ENCODE peak calls at places on chromosomes 11 and 22, in five cellular contexts. One of them, this sample, is unnamed.
A peak's percentile ranks its signal among the peaks of the same experiment; 100 is the strongest.

GRCh38 chr11:47184711-47185304 is 1.4 kb downstream of the PACSIN3 start:
- DNase-seq in WTC11: no peak
- DNase-seq in OCI-LY7: no peak
- DNase-seq in CD4-positive, alpha-beta T cell: no peak
- DNase-seq in cardiac fibroblast: peak; percentile 27
- DNase-seq in this sample: no peak

GRCh38 chr11:2688381-2689231 is 11.2 kb downstream of the KCNQ1OT1 start:
- DNase-seq in cardiac fibroblast: no peak
- DNase-seq in CD4-positive, alpha-beta T cell: no peak
- DNase-seq in WTC11: peak; percentile 6
- DNase-seq in OCI-LY7: no peak
- DNase-seq in this sample: no peak

GRCh38 chr11:6129634-6130033 is 22.1 kb downstream of the OR56B4 start:
- DNase-seq in cardiac fibroblast: no peak
- DNase-seq in WTC11: no peak
- DNase-seq in CD4-positive, alpha-beta T cell: no peak
- DNase-seq in OCI-LY7: no peak
- DNase-seq in this sample: no peak

GRCh38 chr11:27475622-27476021 is 3.0 kb upstream of the LGR4 start:
- DNase-seq in OCI-LY7: no peak
- DNase-seq in cardiac fibroblast: no peak
- DNase-seq in CD4-positive, alpha-beta T cell: no peak
- DNase-seq in WTC11: no peak
- DNase-seq in this sample: no peak

GRCh38 chr11:123429851-123430735 is at the start of gene GRAMD1B:
- DNase-seq in OCI-LY7: no peak
- DNase-seq in cardiac fibroblast: peak; percentile 65
- DNase-seq in CD4-positive, alpha-beta T cell: peak; percentile 75
- DNase-seq in WTC11: peak; percentile 82
- DNase-seq in this sample: peak; percentile 48

GRCh38 chr22:30261134-30261533 is 5.5 kb downstream of the OSM start:
- DNase-seq in WTC11: no peak
- DNase-seq in CD4-positive, alpha-beta T cell: no peak
- DNase-seq in OCI-LY7: no peak
- DNase-seq in cardiac fibroblast: no peak
- DNase-seq in this sample: no peak

GRCh38 chr11:71311176-71311925 is 59.0 kb upstream of the SHANK2 start:
- DNase-seq in cardiac fibroblast: no peak
- DNase-seq in WTC11: no peak
- DNase-seq in OCI-LY7: no peak
- DNase-seq in CD4-positive, alpha-beta T cell: no peak
- DNase-seq in this sample: no peak

GRCh38 chr11:78038697-78039313 is 15.7 kb upstream of the KCTD14 start:
- DNase-seq in cardiac fibroblast: peak; percentile 62
- DNase-seq in OCI-LY7: no peak
- DNase-seq in WTC11: no peak
- DNase-seq in CD4-positive, alpha-beta T cell: no peak
- DNase-seq in this sample: no peak

GRCh38 chr22:42114721-42115120 is 15.9 kb downstream of the CYP2D6 start:
- DNase-seq in CD4-positive, alpha-beta T cell: no peak
- DNase-seq in WTC11: peak; percentile 67
- DNase-seq in cardiac fibroblast: peak; percentile 26
- DNase-seq in OCI-LY7: peak; percentile 30
- DNase-seq in this sample: no peak

GRCh38 chr11:127013550-127013949 is 13.0 kb upstream of the KIRREL3 start:
- DNase-seq in CD4-positive, alpha-beta T cell: no peak
- DNase-seq in WTC11: no peak
- DNase-seq in OCI-LY7: no peak
- DNase-seq in cardiac fibroblast: no peak
- DNase-seq in this sample: no peak

GRCh38 chr22:36288571-36289405 is 35.9 kb downstream of the APOL1 start:
- DNase-seq in CD4-positive, alpha-beta T cell: no peak
- DNase-seq in WTC11: no peak
- DNase-seq in cardiac fibroblast: no peak
- DNase-seq in OCI-LY7: no peak
- DNase-seq in this sample: no peak

GRCh38 chr11:58043379-58043778 is 12.6 kb downstream of the OR6Q1 start:
- DNase-seq in OCI-LY7: no peak
- DNase-seq in CD4-positive, alpha-beta T cell: no peak
- DNase-seq in cardiac fibroblast: no peak
- DNase-seq in WTC11: no peak
- DNase-seq in this sample: no peak

GRCh38 chr11:7593476-7593875 is 79.7 kb downstream of the PPFIBP2 start:
- DNase-seq in CD4-positive, alpha-beta T cell: no peak
- DNase-seq in OCI-LY7: no peak
- DNase-seq in cardiac fibroblast: no peak
- DNase-seq in WTC11: no peak
- DNase-seq in this sample: no peak

GRCh38 chr11:58513747-58514367 is 6.0 kb upstream of the OR5B21 start:
- DNase-seq in OCI-LY7: peak; percentile 41
- DNase-seq in CD4-positive, alpha-beta T cell: no peak
- DNase-seq in WTC11: peak; percentile 64
- DNase-seq in cardiac fibroblast: peak; percentile 76
- DNase-seq in this sample: peak; percentile 32

GRCh38 chr22:23478175-23478574 is 101.9 kb downstream of the IGLL1 start:
- DNase-seq in OCI-LY7: peak; percentile 24
- DNase-seq in CD4-positive, alpha-beta T cell: no peak
- DNase-seq in WTC11: no peak
- DNase-seq in cardiac fibroblast: no peak
- DNase-seq in this sample: no peak

GRCh38 chr11:120391297-120391696 is 55.1 kb downstream of the ARHGEF12 start:
- DNase-seq in OCI-LY7: no peak
- DNase-seq in cardiac fibroblast: peak; percentile 16
- DNase-seq in WTC11: no peak
- DNase-seq in CD4-positive, alpha-beta T cell: no peak
- DNase-seq in this sample: no peak

GRCh38 chr22:20563941-20564371 is 56.5 kb downstream of the MED15 start:
- DNase-seq in WTC11: no peak
- DNase-seq in cardiac fibroblast: no peak
- DNase-seq in OCI-LY7: no peak
- DNase-seq in CD4-positive, alpha-beta T cell: no peak
- DNase-seq in this sample: no peak

GRCh38 chr11:121800704-121801516 is 315.1 kb downstream of the BLID start:
- DNase-seq in CD4-positive, alpha-beta T cell: no peak
- DNase-seq in cardiac fibroblast: peak; percentile 50
- DNase-seq in WTC11: peak; percentile 79
- DNase-seq in OCI-LY7: no peak
- DNase-seq in this sample: no peak

GRCh38 chr11:113802621-113803020 is 23.0 kb downstream of the CLDN25 start:
- DNase-seq in WTC11: no peak
- DNase-seq in OCI-LY7: no peak
- DNase-seq in CD4-positive, alpha-beta T cell: no peak
- DNase-seq in cardiac fibroblast: no peak
- DNase-seq in this sample: no peak

GRCh38 chr11:8288824-8289223 is 25.1 kb upstream of the LMO1 start:
- DNase-seq in WTC11: no peak
- DNase-seq in OCI-LY7: no peak
- DNase-seq in cardiac fibroblast: no peak
- DNase-seq in CD4-positive, alpha-beta T cell: no peak
- DNase-seq in this sample: no peak

GRCh38 chr11:122045181-122045586 is 70.8 kb downstream of the BLID start:
- DNase-seq in WTC11: no peak
- DNase-seq in CD4-positive, alpha-beta T cell: no peak
- DNase-seq in cardiac fibroblast: peak; percentile 85
- DNase-seq in OCI-LY7: no peak
- DNase-seq in this sample: no peak

GRCh38 chr11:6681505-6681904 is 1.6 kb downstream of the MRPL17 start:
- DNase-seq in cardiac fibroblast: no peak
- DNase-seq in OCI-LY7: no peak
- DNase-seq in WTC11: no peak
- DNase-seq in CD4-positive, alpha-beta T cell: no peak
- DNase-seq in this sample: no peak

GRCh38 chr11:95461858-95462257 is 230.9 kb upstream of the SESN3 start:
- DNase-seq in cardiac fibroblast: no peak
- DNase-seq in CD4-positive, alpha-beta T cell: no peak
- DNase-seq in WTC11: no peak
- DNase-seq in OCI-LY7: peak; percentile 2
- DNase-seq in this sample: no peak

GRCh38 chr11:130340671-130341319 is 26.1 kb upstream of the ZBTB44 start:
- DNase-seq in CD4-positive, alpha-beta T cell: no peak
- DNase-seq in WTC11: no peak
- DNase-seq in OCI-LY7: no peak
- DNase-seq in cardiac fibroblast: no peak
- DNase-seq in this sample: no peak

GRCh38 chr22:20545681-20546521 is 38.5 kb downstream of the MED15 start:
- DNase-seq in OCI-LY7: no peak
- DNase-seq in WTC11: no peak
- DNase-seq in cardiac fibroblast: no peak
- DNase-seq in CD4-positive, alpha-beta T cell: no peak
- DNase-seq in this sample: no peak

GRCh38 chr11:70734379-70734778 is 336.1 kb downstream of the CTTN start:
- DNase-seq in CD4-positive, alpha-beta T cell: no peak
- DNase-seq in cardiac fibroblast: no peak
- DNase-seq in OCI-LY7: no peak
- DNase-seq in WTC11: peak; percentile 8
- DNase-seq in this sample: no peak

GRCh38 chr11:67253872-67254624 is 12.2 kb upstream of the GRK2 start:
- DNase-seq in cardiac fibroblast: no peak
- DNase-seq in WTC11: no peak
- DNase-seq in CD4-positive, alpha-beta T cell: no peak
- DNase-seq in OCI-LY7: no peak
- DNase-seq in this sample: no peak

GRCh38 chr11:15819679-15820286 is 536.6 kb downstream of the SOX6 start:
- DNase-seq in OCI-LY7: peak; percentile 33
- DNase-seq in cardiac fibroblast: peak; percentile 76
- DNase-seq in CD4-positive, alpha-beta T cell: peak; percentile 0
- DNase-seq in WTC11: peak; percentile 77
- DNase-seq in this sample: peak; percentile 37

GRCh38 chr22:30582051-30582450 is 7.6 kb upstream of the GAL3ST1 start:
- DNase-seq in cardiac fibroblast: peak; percentile 41
- DNase-seq in WTC11: no peak
- DNase-seq in OCI-LY7: no peak
- DNase-seq in CD4-positive, alpha-beta T cell: no peak
- DNase-seq in this sample: no peak

GRCh38 chr11:41459602-41460405 is at the start of gene LRRC4C:
- DNase-seq in OCI-LY7: no peak
- DNase-seq in cardiac fibroblast: no peak
- DNase-seq in CD4-positive, alpha-beta T cell: no peak
- DNase-seq in WTC11: no peak
- DNase-seq in this sample: no peak

GRCh38 chr11:1470681-1471611 is 15.6 kb downstream of the MOB2 start:
- DNase-seq in cardiac fibroblast: no peak
- DNase-seq in OCI-LY7: no peak
- DNase-seq in CD4-positive, alpha-beta T cell: no peak
- DNase-seq in WTC11: no peak
- DNase-seq in this sample: no peak

GRCh38 chr11:123137496-123138270 is 57.4 kb downstream of the CLMP start:
- DNase-seq in OCI-LY7: no peak
- DNase-seq in cardiac fibroblast: peak; percentile 91
- DNase-seq in CD4-positive, alpha-beta T cell: no peak
- DNase-seq in WTC11: peak; percentile 78
- DNase-seq in this sample: no peak

GRCh38 chr11:90222459-90223247 is at the start of gene CHORDC1:
- DNase-seq in WTC11: peak; percentile 88
- DNase-seq in cardiac fibroblast: peak; percentile 87
- DNase-seq in CD4-positive, alpha-beta T cell: peak; percentile 90
- DNase-seq in OCI-LY7: peak; percentile 94
- DNase-seq in this sample: peak; percentile 76
- TF ChIP-seq CTCF in WTC11: no peak
- TF ChIP-seq CTCF in cardiac fibroblast: no peak
- TF ChIP-seq CTCF in CD4-positive, alpha-beta T cell: no peak
- TF ChIP-seq CTCF in OCI-LY7: no peak
- TF ChIP-seq CTCF in this sample: no peak

DNA sequence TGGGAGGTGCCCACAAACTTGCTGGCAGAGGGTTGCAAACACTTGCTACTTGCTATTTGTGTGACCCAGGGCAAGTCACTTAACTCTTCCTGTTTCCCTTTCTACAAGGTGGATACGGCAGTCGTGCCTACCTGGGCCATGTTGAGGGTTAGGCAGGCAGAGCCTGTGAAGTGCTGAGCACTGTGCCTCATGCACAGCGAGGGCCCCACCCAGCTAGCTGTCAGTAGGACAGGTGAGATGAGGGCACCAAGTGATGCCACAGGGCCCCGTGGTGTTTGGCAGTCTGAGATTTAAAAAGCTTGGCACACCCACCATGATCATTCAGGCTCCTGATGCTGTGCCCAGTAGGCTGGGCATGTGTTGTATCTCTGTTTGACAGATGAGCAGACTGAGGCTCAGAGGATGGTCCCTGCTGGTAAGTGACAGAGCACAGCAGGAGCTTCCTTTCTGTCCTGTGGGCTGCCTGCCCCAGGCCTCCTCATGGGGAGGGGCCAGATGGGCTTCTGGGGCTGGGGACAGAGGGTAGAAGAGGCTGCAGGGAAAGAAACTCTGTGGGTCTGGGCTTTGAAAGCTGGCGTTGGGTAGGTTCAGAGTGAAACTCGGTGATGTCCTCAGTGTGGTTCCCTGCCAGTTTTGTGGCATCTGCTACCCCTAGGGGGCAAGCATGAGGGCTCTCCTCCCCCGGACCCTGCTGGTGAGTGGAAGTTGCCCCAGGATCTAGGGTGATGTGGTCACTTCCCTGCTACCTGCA is 59.3 kb downstream of the TSPAN18 start:
- DNase-seq in WTC11: peak; percentile 34
- DNase-seq in cardiac fibroblast: no peak
- DNase-seq in CD4-positive, alpha-beta T cell: no peak
- DNase-seq in OCI-LY7: peak; percentile 14
- DNase-seq in this sample: no peak
- TF ChIP-seq CTCF in WTC11: no peak
- TF ChIP-seq CTCF in cardiac fibroblast: peak; percentile 24
- TF ChIP-seq CTCF in CD4-positive, alpha-beta T cell: no peak
- TF ChIP-seq CTCF in OCI-LY7: peak; percentile 39
- TF ChIP-seq CTCF in this sample: peak; percentile 28

GRCh38 chr22:33130473-33130872 is 72.3 kb upstream of the SYN3 start:
- DNase-seq in OCI-LY7: no peak
- DNase-seq in CD4-positive, alpha-beta T cell: no peak
- DNase-seq in cardiac fibroblast: no peak
- DNase-seq in WTC11: no peak
- DNase-seq in this sample: no peak

GRCh38 chr22:33129621-33130020 is 71.4 kb upstream of the SYN3 start:
- DNase-seq in OCI-LY7: no peak
- DNase-seq in cardiac fibroblast: no peak
- DNase-seq in CD4-positive, alpha-beta T cell: no peak
- DNase-seq in WTC11: no peak
- DNase-seq in this sample: no peak

GRCh38 chr22:33124471-33124870 is 66.3 kb upstream of the SYN3 start:
- DNase-seq in cardiac fibroblast: no peak
- DNase-seq in OCI-LY7: no peak
- DNase-seq in CD4-positive, alpha-beta T cell: no peak
- DNase-seq in WTC11: no peak
- DNase-seq in this sample: no peak

GRCh38 chr22:33126881-33127280 is 68.7 kb upstream of the SYN3 start:
- DNase-seq in cardiac fibroblast: no peak
- DNase-seq in OCI-LY7: peak; percentile 24
- DNase-seq in WTC11: no peak
- DNase-seq in CD4-positive, alpha-beta T cell: no peak
- DNase-seq in this sample: no peak
- TF ChIP-seq CTCF in cardiac fibroblast: no peak
- TF ChIP-seq CTCF in OCI-LY7: peak; percentile 68
- TF ChIP-seq CTCF in WTC11: no peak
- TF ChIP-seq CTCF in CD4-positive, alpha-beta T cell: no peak
- TF ChIP-seq CTCF in this sample: peak; percentile 33

DNA sequence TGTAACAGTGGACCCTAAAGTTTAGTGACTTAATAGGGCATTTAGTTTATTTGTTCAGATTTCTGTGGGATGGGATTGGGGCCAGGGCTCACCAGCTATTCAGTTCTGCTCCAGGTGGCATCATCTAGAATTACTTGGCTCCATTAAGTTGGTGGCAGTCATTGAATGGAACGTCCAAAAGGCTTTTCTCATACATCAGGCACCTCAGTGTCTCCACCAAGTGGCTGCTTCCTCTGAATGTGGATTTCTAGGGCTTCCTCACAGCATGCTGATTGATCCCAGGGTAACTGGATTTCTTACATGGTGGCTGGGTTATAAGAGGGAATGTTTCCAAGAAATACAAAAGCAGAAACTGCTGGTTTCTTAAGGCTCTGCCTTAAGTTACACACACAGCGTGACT is 34.7 kb downstream of the USP47 start:
- DNase-seq in OCI-LY7: no peak
- DNase-seq in CD4-positive, alpha-beta T cell: no peak
- DNase-seq in cardiac fibroblast: no peak
- DNase-seq in WTC11: no peak
- DNase-seq in this sample: no peak
- TF ChIP-seq CTCF in OCI-LY7: peak; percentile 64
- TF ChIP-seq CTCF in CD4-positive, alpha-beta T cell: no peak
- TF ChIP-seq CTCF in cardiac fibroblast: peak; percentile 14
- TF ChIP-seq CTCF in WTC11: no peak
- TF ChIP-seq CTCF in this sample: peak; percentile 40